ENCODE peak calls at places on chromosomes 5 and 9, in ten cellular contexts. L is RPMI7951; I is fibroblast of pulmonary artery; P is effector memory CD8-positive, alpha-beta T cell; T is progenitor cell of endocrine pancreas; G is esophagus squamous epithelium; Q is stimulated activated CD4-positive, alpha-beta T cell treated with anti-CD3 and anti-CD28 coated beads, Interleukin-4, amount 100 ng/mL, for 1 hour; J is KBM-7; X is NCI-H1105; H is NCI-H774. U is an unnamed sample.

GRCh38 chr5:68303038-68303738 is 87.6 kb downstream of the PIK3R1 start:
- DNase-seq in Q (no peak), T (no peak), X (no peak), G (no peak), P (no peak), J (no peak), I (peak; percentile 21), H (no peak), L (peak; percentile 82), U (no peak)

GRCh38 chr9:122777935-122778671 is 10.6 kb upstream of the OR5C1 start:
- DNase-seq in J (no peak), Q (no peak), H (no peak), G (no peak), I (peak; percentile 8), T (no peak), X (no peak), P (no peak), L (peak; percentile 40), U (no peak)

GRCh38 chr5:5165541-5166002 is 25.4 kb downstream of the ADAMTS16 start:
- DNase-seq in H (no peak), I (no peak), T (no peak), L (peak; percentile 93), X (no peak), Q (no peak), P (no peak), G (no peak), J (no peak), U (no peak)

GRCh38 chr9:120890415-120891254 is 13.6 kb upstream of the PHF19 start:
- DNase-seq in P (peak; percentile 34), J (peak; percentile 93), G (no peak), L (peak; percentile 80), Q (no peak), X (no peak), H (peak; percentile 17), I (no peak), T (no peak), U (no peak)

GRCh38 chr9:137078701-137079400 is 1.5 kb downstream of the UAP1L1 start:
- DNase-seq in P (no peak), Q (no peak), X (no peak), J (no peak), G (no peak), T (no peak), H (no peak), I (no peak), L (no peak), U (no peak)

GRCh38 chr5:30808996-30809395 is 384.5 kb upstream of the CDH6 start:
- DNase-seq in L (no peak), P (no peak), G (no peak), I (peak; percentile 21), H (no peak), T (no peak), J (no peak), X (no peak), Q (no peak), U (no peak)

GRCh38 chr9:117703538-117703937 is 665 bp upstream of the TLR4 start:
- DNase-seq in I (no peak), J (no peak), H (no peak), X (no peak), G (no peak), P (no peak), Q (no peak), L (peak; percentile 55), T (no peak), U (no peak)

GRCh38 chr5:73205309-73205708 is 32.3 kb downstream of the TMEM174 start:
- DNase-seq in J (no peak), G (no peak), L (no peak), T (no peak), P (no peak), X (peak; percentile 74), I (no peak), Q (no peak), H (peak; percentile 72), U (no peak)

GRCh38 chr5:92886751-92887150 is 694.3 kb downstream of the NR2F1-AS1 start:
- DNase-seq in I (no peak), G (no peak), T (no peak), J (no peak), Q (no peak), P (no peak), X (no peak), H (no peak), L (peak; percentile 45), U (no peak)

U was measured in activated T-cell treated with anti-CD3 and anti-CD28 coated beads for 4 hours.